ENCODE peak calls at places on chromosome 10, in ten cellular contexts. S, A, I, W, J, U, R, K, X and V are unnamed samples.

GRCh38 chr10:43965918-43966570 is 317.4 kb upstream of the ZNF32 start:
- DNase-seq in A (peak; percentile 63), U (no peak), X (no peak), W (no peak), R (no peak), S (no peak), J (no peak), K (no peak), I (no peak), V (no peak)

GRCh38 chr10:121764241-121764942 is 163.4 kb downstream of the ATE1 start:
- DNase-seq in J (no peak), R (no peak), W (no peak), A (no peak), X (no peak), I (no peak), U (no peak), S (no peak), K (no peak), V (no peak)

GRCh38 chr10:80462986-80463741 is 9.1 kb downstream of the TSPAN14 start:
- DNase-seq in A (no peak), S (no peak), X (no peak), R (no peak), U (no peak), J (no peak), K (no peak), W (no peak), I (peak; percentile 65), V (no peak)

GRCh38 chr10:25157650-25158049 is 17.2 kb upstream of the GPR158 start:
- DNase-seq in S (no peak), K (no peak), W (no peak), A (no peak), U (no peak), R (no peak), X (no peak), J (no peak), I (no peak), V (no peak)

GRCh38 chr10:58951750-58952149 is 224.7 kb upstream of the PHYHIPL start:
- DNase-seq in R (no peak), S (no peak), I (no peak), X (no peak), J (no peak), A (no peak), W (no peak), U (no peak), K (no peak), V (no peak)

GRCh38 chr10:122078965-122079401 is 90.0 kb downstream of the TACC2 start:
- DNase-seq in I (no peak), X (no peak), S (no peak), R (no peak), K (no peak), A (no peak), J (no peak), U (no peak), W (no peak), V (no peak)

GRCh38 chr10:5840314-5841307 is 27.4 kb upstream of the GDI2 start:
- DNase-seq in I (peak; percentile 87), R (no peak), W (no peak), U (peak; percentile 16), S (peak; percentile 33), K (peak; percentile 80), J (no peak), A (no peak), X (no peak), V (no peak)

GRCh38 chr10:10855178-10855577 is 162.5 kb upstream of the CELF2 start:
- DNase-seq in I (no peak), W (no peak), X (no peak), K (no peak), A (no peak), R (no peak), U (no peak), J (no peak), S (no peak), V (no peak)

GRCh38 chr10:43576062-43576461 is 1.6 kb upstream of the ZNF239 start:
- DNase-seq in K (no peak), J (no peak), W (no peak), S (no peak), R (no peak), A (no peak), X (no peak), I (no peak), U (no peak), V (no peak)

GRCh38 chr10:36720931-36721330 is 404.5 kb upstream of the ANKRD30A start:
- DNase-seq in W (no peak), A (no peak), R (no peak), X (no peak), U (no peak), I (no peak), S (no peak), J (no peak), K (no peak), V (no peak)

GRCh38 chr10:58435297-58435696 is 50.1 kb downstream of the TFAM start:
- DNase-seq in A (peak; percentile 85), W (no peak), J (no peak), K (no peak), R (no peak), S (no peak), U (no peak), X (no peak), I (no peak), V (peak; percentile 87)

GRCh38 chr10:3838723-3839437 is 53.9 kb upstream of the KLF6 start:
- DNase-seq in R (no peak), A (no peak), U (no peak), K (no peak), I (no peak), X (no peak), J (no peak), S (no peak), W (no peak), V (no peak)

GRCh38 chr10:46005383-46005782 is 25.0 kb downstream of the NCOA4 start:
- DNase-seq in U (no peak), X (no peak), I (no peak), K (no peak), W (no peak), J (no peak), A (no peak), R (no peak), S (no peak), V (no peak)

GRCh38 chr10:83343676-83344075 is 795.6 kb upstream of the GHITM start:
- DNase-seq in W (no peak), J (no peak), R (no peak), U (no peak), S (no peak), I (no peak), X (no peak), A (no peak), K (no peak), V (no peak)

GRCh38 chr10:43292745-43293676 is 26.1 kb upstream of the RASGEF1A start:
- DNase-seq in I (peak; percentile 58), U (peak; percentile 77), S (peak; percentile 35), J (peak; percentile 63), A (no peak), K (no peak), W (peak; percentile 39), R (peak; percentile 63), X (peak; percentile 65), V (peak; percentile 20)

GRCh38 chr10:7121154-7121797 is 289.6 kb downstream of the SFMBT2 start:
- DNase-seq in J (peak; percentile 7), R (peak; percentile 60), K (no peak), U (peak; percentile 75), X (no peak), W (peak; percentile 10), I (peak; percentile 48), A (no peak), S (peak; percentile 78), V (no peak)

GRCh38 chr10:118865998-118866778 is 111.4 kb upstream of the CACUL1 start:
- DNase-seq in X (no peak), S (no peak), K (no peak), A (no peak), U (no peak), W (no peak), J (no peak), R (no peak), I (no peak), V (no peak)

GRCh38 chr10:131418686-131419085 is 107.2 kb upstream of the TCERG1L start:
- DNase-seq in X (no peak), W (no peak), A (no peak), J (no peak), R (no peak), S (no peak), U (no peak), K (no peak), I (no peak), V (no peak)

GRCh38 chr10:69636626-69637550 is 6.8 kb downstream of the FAM241B start:
- DNase-seq in U (peak; percentile 53), S (peak; percentile 33), A (no peak), I (no peak), W (no peak), R (no peak), K (no peak), J (peak; percentile 63), X (peak; percentile 32), V (no peak)
- TF ChIP-seq CTCF in U (peak; percentile 52), S (no peak), A (peak; percentile 8), I (no peak), W (peak; percentile 87), R (peak; percentile 14), K (no peak), J (peak; percentile 54), X (no peak), V (peak; percentile 21)

GRCh38 chr10:49761201-49761788 is 828 bp downstream of the OGDHL start:
- DNase-seq in S (no peak), K (no peak), R (no peak), J (no peak), A (no peak), X (no peak), U (peak; percentile 22), W (no peak), I (no peak), V (no peak)
- H3K4me3 ChIP-seq in S (no peak overlapping the region), K (peak overlapping the region; percentile 54), R (no peak overlapping the region), J (peak overlapping the region; percentile 69), A (no peak overlapping the region), X (peak overlapping the region; percentile 76), U (peak overlapping the region; percentile 92), W (peak overlapping the region; percentile 45), I (no peak overlapping the region), V (no peak overlapping the region)

GRCh38 chr10:14356921-14357320 is 26.2 kb upstream of the FRMD4A start:
- DNase-seq in K (no peak), I (no peak), W (no peak), R (no peak), J (no peak), S (no peak), U (no peak), X (no peak), A (no peak), V (no peak)
- H3K27me3 ChIP-seq in K (no peaks in the 10 kb centered on the region), I (no peaks in the 10 kb centered on the region), W (no peaks in the 10 kb centered on the region), R (no peaks in the 10 kb centered on the region), J (no peaks in the 10 kb centered on the region), S (no peaks in the 10 kb centered on the region), U (no peaks in the 10 kb centered on the region), X (no peaks in the 10 kb centered on the region), A (no peaks in the 10 kb centered on the region), V (peaks cover 21% of the 10 kb centered on the region)

DNA sequence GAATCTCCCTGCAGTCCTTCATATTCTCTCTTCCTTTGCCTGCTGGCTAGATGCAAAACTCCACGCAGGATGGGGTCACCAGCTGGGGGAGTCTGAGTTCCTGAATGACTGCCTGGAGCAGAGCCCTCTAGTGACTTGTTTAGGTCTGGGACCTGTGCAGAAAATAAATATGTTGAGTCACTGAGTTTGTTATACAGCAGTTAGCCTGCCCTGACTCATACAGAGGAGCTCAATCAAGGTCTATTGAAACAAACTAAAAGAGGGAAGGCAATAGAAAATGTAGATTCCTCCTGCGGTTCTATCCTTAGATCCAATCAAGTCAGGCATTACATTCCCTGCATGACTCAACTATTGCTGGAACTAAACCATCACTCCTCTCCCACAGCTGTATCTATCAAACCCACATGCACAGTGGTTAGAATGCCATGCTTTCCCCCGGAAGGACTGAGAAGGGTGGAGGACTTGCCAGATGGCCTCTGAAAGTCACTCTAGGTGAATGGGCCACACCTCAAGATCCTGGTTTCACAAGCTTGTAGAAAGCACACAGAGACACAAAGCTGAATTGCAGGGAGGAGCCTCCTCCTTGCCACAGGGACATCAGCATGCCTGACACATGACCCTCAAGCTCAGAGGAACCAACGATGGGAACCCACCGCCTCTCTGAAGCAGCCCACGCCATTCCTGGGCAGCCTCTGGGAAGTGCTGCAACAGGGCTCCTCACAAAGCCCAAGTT is 73.9 kb downstream of the SH3PXD2A start:
- DNase-seq in A (no peak), R (no peak), X (no peak), J (peak; percentile 57), U (peak; percentile 33), K (peak; percentile 15), I (no peak), W (peak; percentile 20), S (no peak), V (peak; percentile 94)
- TF ChIP-seq CTCF in A (no peak), R (no peak), X (no peak), J (peak; percentile 75), U (peak; percentile 33), K (no peak), I (no peak), W (no peak), S (no peak), V (peak; percentile 69)